ENCODE peak calls at places on chromosomes 5 and 9, in six cellular contexts. J, T, N, O, E and I are unnamed samples.

GRCh38 chr9:130981761-130982147 is 27.2 kb upstream of the LAMC3 start:
- DNase-seq in J (no peak), T (no peak), N (no peak), O (no peak), E (no peak), I (no peak)

GRCh38 chr9:115548826-115549225 is 430.9 kb upstream of the TNC start:
- DNase-seq in J (no peak), T (no peak), N (no peak), O (no peak), E (no peak), I (peak)

GRCh38 chr9:124761710-124762109 is 9.4 kb downstream of the NR6A1 start:
- DNase-seq in J (no peak), T (no peak), N (no peak), O (no peak), E (no peak), I (no peak)

GRCh38 chr5:56523779-56524178 is 290.6 kb upstream of the ANKRD55 start:
- DNase-seq in J (no peak), T (no peak), N (no peak), O (no peak), E (no peak), I (no peak)

GRCh38 chr5:157370967-157371366 is 89.0 kb upstream of the NIPAL4 start:
- DNase-seq in J (no peak), T (no peak), N (no peak), O (no peak), E (peak), I (no peak)

GRCh38 chr9:99004717-99005460 is 61.2 kb downstream of the COL15A1 start:
- DNase-seq in J (no peak), T (no peak), N (no peak), O (no peak), E (no peak), I (no peak)

GRCh38 chr9:72985746-72986145 is 32.9 kb upstream of the ALDH1A1 start:
- DNase-seq in J (no peak), T (no peak), N (no peak), O (no peak), E (no peak), I (no peak)

GRCh38 chr9:127177221-127177620 is 54.8 kb upstream of the ANGPTL2 start:
- DNase-seq in J (no peak), T (no peak), N (no peak), O (no peak), E (no peak), I (no peak)

GRCh38 chr5:58497956-58498942 is 7.0 kb downstream of the GAPT start:
- DNase-seq in J (no peak), T (peak), N (no peak), O (no peak), E (no peak), I (no peak)

GRCh38 chr5:153982206-153982605 is 56.5 kb downstream of the FAM114A2 start:
- DNase-seq in J (no peak), T (no peak), N (no peak), O (no peak), E (no peak), I (no peak)

GRCh38 chr5:96079075-96079474 is 117.4 kb upstream of the ELL2 start:
- DNase-seq in J (no peak), T (peak), N (no peak), O (no peak), E (peak), I (peak)

GRCh38 chr9:14752871-14753270 is 30.3 kb upstream of the CER1 start:
- DNase-seq in J (no peak), T (no peak), N (no peak), O (no peak), E (no peak), I (no peak)

GRCh38 chr5:142529626-142530278 is 156.1 kb downstream of the FGF1 start:
- DNase-seq in J (no peak), T (peak), N (no peak), O (no peak), E (no peak), I (peak)

GRCh38 chr5:143886621-143887301 is 74.8 kb downstream of the HMHB1 start:
- DNase-seq in J (no peak), T (no peak), N (no peak), O (no peak), E (no peak), I (no peak)

GRCh38 chr5:51829226-51829625 is 446.0 kb downstream of the ISL1 start:
- DNase-seq in J (no peak), T (no peak), N (no peak), O (no peak), E (no peak), I (peak)

GRCh38 chr5:90017236-90017635 is 392.3 kb downstream of the CETN3 start:
- DNase-seq in J (no peak), T (no peak), N (no peak), O (no peak), E (no peak), I (no peak)

GRCh38 chr9:131333771-131334567 is 44.4 kb downstream of the PLPP7 start:
- DNase-seq in J (no peak), T (no peak), N (no peak), O (no peak), E (no peak), I (no peak)

GRCh38 chr5:180154821-180155220 is 54.2 kb downstream of the RASGEF1C start:
- DNase-seq in J (no peak), T (no peak), N (no peak), O (no peak), E (no peak), I (no peak)

GRCh38 chr5:81391-82021 is 10.5 kb upstream of the PLEKHG4B start:
- DNase-seq in J (no peak), T (no peak), N (no peak), O (no peak), E (no peak), I (no peak)

GRCh38 chr9:124835026-124835501 is 18.2 kb upstream of the WDR38 start:
- DNase-seq in J (no peak), T (peak), N (no peak), O (no peak), E (peak), I (peak)

GRCh38 chr9:38689678-38690077 is 30.3 kb downstream of the FAM240B start:
- DNase-seq in J (no peak), T (peak), N (no peak), O (no peak), E (peak), I (no peak)

GRCh38 chr9:38226491-38226951 is 157.5 kb upstream of the SHB start:
- DNase-seq in J (no peak), T (peak), N (no peak), O (no peak), E (no peak), I (no peak)

GRCh38 chr5:23089316-23089715 is 236.2 kb upstream of the CDH12 start:
- DNase-seq in J (no peak), T (no peak), N (no peak), O (no peak), E (no peak), I (no peak)